ENCODE peak calls at places on chromosomes 11 and 22, in five cellular contexts. G is astrocyte of the cerebellum; R is NCI-H1694 treated with DMSO at 0.1 percent for 48 hours; S is HepG2; L is activated naive CD4-positive, alpha-beta T cell. I is an unnamed sample.

GRCh38 chr22:23220485-23221350 is 40.4 kb downstream of the BCR start:
- DNase-seq in S (no peak), R (no peak), G (no peak), L (peak), I (no peak)

GRCh38 chr11:279040-279965 is 1.1 kb downstream of the NLRP6 start:
- DNase-seq in L (no peak), S (no peak), R (no peak), G (no peak), I (no peak)

GRCh38 chr11:57800444-57801184 is 39.0 kb downstream of the CTNND1 start:
- DNase-seq in S (peak), G (peak), L (no peak), R (peak), I (peak)

GRCh38 chr22:27086728-27087450 is 429.5 kb downstream of the MIAT start:
- DNase-seq in G (no peak), L (no peak), R (peak), S (no peak), I (no peak)

GRCh38 chr11:44625759-44626523 is 60.5 kb downstream of the CD82 start:
- DNase-seq in G (no peak), S (no peak), L (no peak), R (no peak), I (no peak)

GRCh38 chr11:518463-519202 is 11.6 kb upstream of the RNH1 start:
- DNase-seq in R (no peak), G (peak), L (no peak), S (peak), I (peak)

GRCh38 chr11:36214484-36214883 is 74.7 kb downstream of the COMMD9 start:
- DNase-seq in S (no peak), G (no peak), R (no peak), L (no peak), I (no peak)

GRCh38 chr11:61484541-61484940 is 24.0 kb upstream of the LRRC10B start:
- DNase-seq in S (no peak), R (no peak), G (no peak), L (no peak), I (no peak)

GRCh38 chr11:17936790-17937189 is 76.1 kb downstream of the SERGEF start:
- DNase-seq in L (no peak), S (no peak), G (no peak), R (no peak), I (no peak)

GRCh38 chr11:80778432-80778831 is 1337.6 kb upstream of the TENM4 start:
- DNase-seq in G (no peak), L (no peak), S (no peak), R (no peak), I (no peak)

GRCh38 chr22:38246692-38247091 is 26.1 kb downstream of the TMEM184B start:
- DNase-seq in L (no peak), R (no peak), G (no peak), S (no peak), I (no peak)

I was measured in HFFc6.